ENCODE peak calls at places on chromosomes 11 and 22, in ten cellular contexts. One of them, this sample, is unnamed.
A peak's percentile ranks its signal among the peaks of the same experiment; 100 is the strongest.

GRCh38 chr22:24359452-24360120 is 67.8 kb upstream of the ADORA2A start:
- DNase-seq in MM.1S: no peak
- DNase-seq in neural progenitor cell: no peak
- DNase-seq in Peyer's patch: no peak
- DNase-seq in neuronal stem cell: no peak
- DNase-seq in endothelial cell of umbilical vein: peak; percentile 91
- DNase-seq in tibial artery: no peak
- DNase-seq in psoas muscle: no peak
- DNase-seq in mammary epithelial cell: no peak
- DNase-seq in A673: peak; percentile 5
- DNase-seq in this sample: no peak

GRCh38 chr11:126925321-126926093 is 75.1 kb downstream of the KIRREL3 start:
- DNase-seq in MM.1S: no peak
- DNase-seq in neural progenitor cell: no peak
- DNase-seq in Peyer's patch: no peak
- DNase-seq in neuronal stem cell: no peak
- DNase-seq in endothelial cell of umbilical vein: no peak
- DNase-seq in tibial artery: no peak
- DNase-seq in psoas muscle: no peak
- DNase-seq in mammary epithelial cell: peak; percentile 66
- DNase-seq in A673: no peak
- DNase-seq in this sample: no peak

GRCh38 chr11:10750838-10751580 is at the start of gene CTR9:
- DNase-seq in MM.1S: peak; percentile 92
- DNase-seq in neural progenitor cell: peak; percentile 97
- DNase-seq in Peyer's patch: peak; percentile 91
- DNase-seq in neuronal stem cell: peak; percentile 85
- DNase-seq in endothelial cell of umbilical vein: peak; percentile 96
- DNase-seq in tibial artery: peak; percentile 90
- DNase-seq in psoas muscle: peak; percentile 94
- DNase-seq in mammary epithelial cell: peak; percentile 94
- DNase-seq in A673: peak; percentile 95
- DNase-seq in this sample: peak; percentile 71

GRCh38 chr11:94747136-94748110 is 20.7 kb upstream of the AMOTL1 start:
- DNase-seq in MM.1S: no peak
- DNase-seq in neural progenitor cell: no peak
- DNase-seq in Peyer's patch: no peak
- DNase-seq in neuronal stem cell: no peak
- DNase-seq in endothelial cell of umbilical vein: no peak
- DNase-seq in tibial artery: no peak
- DNase-seq in psoas muscle: no peak
- DNase-seq in mammary epithelial cell: peak; percentile 97
- DNase-seq in A673: no peak
- DNase-seq in this sample: no peak

GRCh38 chr11:58530236-58530635 is 22.3 kb upstream of the OR5B21 start:
- DNase-seq in MM.1S: no peak
- DNase-seq in neural progenitor cell: no peak
- DNase-seq in Peyer's patch: peak; percentile 47
- DNase-seq in neuronal stem cell: no peak
- DNase-seq in endothelial cell of umbilical vein: no peak
- DNase-seq in tibial artery: no peak
- DNase-seq in psoas muscle: no peak
- DNase-seq in mammary epithelial cell: no peak
- DNase-seq in A673: no peak
- DNase-seq in this sample: no peak

GRCh38 chr22:49450521-49450920 is 377.2 kb downstream of the BRD1 start:
- DNase-seq in MM.1S: no peak
- DNase-seq in neural progenitor cell: peak; percentile 60
- DNase-seq in Peyer's patch: no peak
- DNase-seq in neuronal stem cell: no peak
- DNase-seq in endothelial cell of umbilical vein: no peak
- DNase-seq in tibial artery: peak; percentile 8
- DNase-seq in psoas muscle: no peak
- DNase-seq in mammary epithelial cell: no peak
- DNase-seq in A673: peak; percentile 60
- DNase-seq in this sample: no peak

GRCh38 chr11:117195208-117195607 is 4.0 kb upstream of the TAGLN start:
- DNase-seq in MM.1S: no peak
- DNase-seq in neural progenitor cell: no peak
- DNase-seq in Peyer's patch: no peak
- DNase-seq in neuronal stem cell: no peak
- DNase-seq in endothelial cell of umbilical vein: no peak
- DNase-seq in tibial artery: no peak
- DNase-seq in psoas muscle: no peak
- DNase-seq in mammary epithelial cell: no peak
- DNase-seq in A673: no peak
- DNase-seq in this sample: no peak

GRCh38 chr11:118002010-118002540 is 15.9 kb downstream of the IL10RA start:
- DNase-seq in MM.1S: no peak
- DNase-seq in neural progenitor cell: no peak
- DNase-seq in Peyer's patch: no peak
- DNase-seq in neuronal stem cell: no peak
- DNase-seq in endothelial cell of umbilical vein: no peak
- DNase-seq in tibial artery: no peak
- DNase-seq in psoas muscle: no peak
- DNase-seq in mammary epithelial cell: no peak
- DNase-seq in A673: no peak
- DNase-seq in this sample: no peak

GRCh38 chr11:33881651-33882279 is 10.1 kb downstream of the LMO2 start:
- DNase-seq in MM.1S: no peak
- DNase-seq in neural progenitor cell: no peak
- DNase-seq in Peyer's patch: no peak
- DNase-seq in neuronal stem cell: no peak
- DNase-seq in endothelial cell of umbilical vein: no peak
- DNase-seq in tibial artery: no peak
- DNase-seq in psoas muscle: no peak
- DNase-seq in mammary epithelial cell: no peak
- DNase-seq in A673: no peak
- DNase-seq in this sample: no peak

GRCh38 chr11:100801225-100801999 is 114.3 kb downstream of the ARHGAP42 start:
- DNase-seq in MM.1S: no peak
- DNase-seq in neural progenitor cell: no peak
- DNase-seq in Peyer's patch: no peak
- DNase-seq in neuronal stem cell: no peak
- DNase-seq in endothelial cell of umbilical vein: no peak
- DNase-seq in tibial artery: no peak
- DNase-seq in psoas muscle: no peak
- DNase-seq in mammary epithelial cell: no peak
- DNase-seq in A673: no peak
- DNase-seq in this sample: no peak

GRCh38 chr11:11948242-11948947 is 60.0 kb downstream of the DKK3 start:
- DNase-seq in MM.1S: no peak
- DNase-seq in neural progenitor cell: no peak
- DNase-seq in Peyer's patch: no peak
- DNase-seq in neuronal stem cell: no peak
- DNase-seq in endothelial cell of umbilical vein: no peak
- DNase-seq in tibial artery: no peak
- DNase-seq in psoas muscle: no peak
- DNase-seq in mammary epithelial cell: no peak
- DNase-seq in A673: no peak
- DNase-seq in this sample: no peak

GRCh38 chr11:130413383-130414106 is 14.9 kb downstream of the ADAMTS8 start:
- DNase-seq in MM.1S: no peak
- DNase-seq in neural progenitor cell: no peak
- DNase-seq in Peyer's patch: no peak
- DNase-seq in neuronal stem cell: no peak
- DNase-seq in endothelial cell of umbilical vein: no peak
- DNase-seq in tibial artery: no peak
- DNase-seq in psoas muscle: no peak
- DNase-seq in mammary epithelial cell: peak; percentile 94
- DNase-seq in A673: no peak
- DNase-seq in this sample: peak; percentile 73

GRCh38 chr22:42780070-42780540 is 59.4 kb upstream of the A4GALT start:
- DNase-seq in MM.1S: peak; percentile 74
- DNase-seq in neural progenitor cell: peak; percentile 91
- DNase-seq in Peyer's patch: peak; percentile 66
- DNase-seq in neuronal stem cell: peak; percentile 89
- DNase-seq in endothelial cell of umbilical vein: peak; percentile 92
- DNase-seq in tibial artery: peak; percentile 58
- DNase-seq in psoas muscle: no peak
- DNase-seq in mammary epithelial cell: peak; percentile 72
- DNase-seq in A673: peak; percentile 95
- DNase-seq in this sample: peak; percentile 80

GRCh38 chr11:110076388-110076965 is 16.7 kb upstream of the ZC3H12C start:
- DNase-seq in MM.1S: no peak
- DNase-seq in neural progenitor cell: no peak
- DNase-seq in Peyer's patch: no peak
- DNase-seq in neuronal stem cell: no peak
- DNase-seq in endothelial cell of umbilical vein: no peak
- DNase-seq in tibial artery: no peak
- DNase-seq in psoas muscle: no peak
- DNase-seq in mammary epithelial cell: peak; percentile 81
- DNase-seq in A673: peak; percentile 97
- DNase-seq in this sample: no peak

GRCh38 chr11:102302241-102302640 is 15.0 kb upstream of the BIRC3 start:
- DNase-seq in MM.1S: peak; percentile 72
- DNase-seq in neural progenitor cell: no peak
- DNase-seq in Peyer's patch: no peak
- DNase-seq in neuronal stem cell: no peak
- DNase-seq in endothelial cell of umbilical vein: no peak
- DNase-seq in tibial artery: no peak
- DNase-seq in psoas muscle: no peak
- DNase-seq in mammary epithelial cell: no peak
- DNase-seq in A673: no peak
- DNase-seq in this sample: no peak

GRCh38 chr11:8242113-8242475 is 21.6 kb downstream of the LMO1 start:
- DNase-seq in MM.1S: no peak
- DNase-seq in neural progenitor cell: no peak
- DNase-seq in Peyer's patch: no peak
- DNase-seq in neuronal stem cell: no peak
- DNase-seq in endothelial cell of umbilical vein: no peak
- DNase-seq in tibial artery: no peak
- DNase-seq in psoas muscle: no peak
- DNase-seq in mammary epithelial cell: no peak
- DNase-seq in A673: no peak
- DNase-seq in this sample: no peak

DNA sequence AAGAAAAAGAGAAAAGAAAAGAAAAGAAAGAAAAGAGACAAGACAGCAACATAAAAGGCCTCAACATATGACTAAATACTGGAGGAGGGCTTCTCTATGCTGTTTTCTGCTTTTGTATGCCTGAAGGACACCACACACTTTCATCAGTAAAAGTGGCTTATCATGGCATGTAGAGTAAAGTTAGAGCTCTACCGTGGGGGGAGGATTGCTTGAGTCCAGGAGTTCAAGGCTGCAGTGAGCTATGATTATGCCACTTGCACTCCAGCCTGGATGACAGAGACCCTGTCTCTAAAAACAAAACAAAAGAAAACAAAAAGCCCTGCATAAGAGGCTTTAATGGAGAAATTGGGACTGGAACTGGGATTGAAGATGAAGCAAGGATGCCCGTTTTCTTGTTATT is 5.7 kb downstream of the PTS start:
- DNase-seq in MM.1S: no peak
- DNase-seq in neural progenitor cell: no peak
- DNase-seq in Peyer's patch: no peak
- DNase-seq in neuronal stem cell: no peak
- DNase-seq in endothelial cell of umbilical vein: no peak
- DNase-seq in tibial artery: no peak
- DNase-seq in psoas muscle: no peak
- DNase-seq in mammary epithelial cell: no peak
- DNase-seq in A673: no peak
- DNase-seq in this sample: no peak
- H3K36me3 ChIP-seq in MM.1S: no peaks in the 10 kb centered on the region
- H3K36me3 ChIP-seq in neural progenitor cell: no peaks in the 10 kb centered on the region
- H3K36me3 ChIP-seq in Peyer's patch: peaks cover 40% of the 10 kb centered on the region
- H3K36me3 ChIP-seq in neuronal stem cell: peaks cover 11% of the 10 kb centered on the region
- H3K36me3 ChIP-seq in endothelial cell of umbilical vein: peaks cover 21% of the 10 kb centered on the region
- H3K36me3 ChIP-seq in tibial artery: peaks cover 63% of the 10 kb centered on the region
- H3K36me3 ChIP-seq in psoas muscle: peaks cover 89% of the 10 kb centered on the region
- H3K36me3 ChIP-seq in mammary epithelial cell: peaks cover 45% of the 10 kb centered on the region
- H3K36me3 ChIP-seq in A673: peaks cover 67% of the 10 kb centered on the region
- H3K36me3 ChIP-seq in this sample: no peaks in the 10 kb centered on the region

DNA sequence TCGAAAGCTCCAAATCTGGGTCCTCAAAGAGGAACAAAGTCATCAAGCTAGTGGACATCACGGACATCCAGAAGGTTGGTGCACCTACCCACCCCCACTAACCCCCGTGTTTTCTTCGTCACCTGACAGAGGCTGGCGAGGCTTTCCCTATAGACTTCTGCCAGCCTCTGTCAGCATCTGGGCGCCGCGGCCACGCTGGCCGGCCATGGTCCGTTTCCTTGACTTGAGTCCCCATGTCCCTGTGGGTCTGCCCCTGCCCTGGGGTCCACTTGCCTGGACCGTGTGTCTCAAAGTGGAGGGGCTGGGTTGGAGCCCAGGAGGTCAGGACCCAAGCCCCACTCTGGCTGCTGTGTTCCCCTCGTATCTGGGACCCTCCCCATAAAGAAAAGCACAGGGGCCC is 55.3 kb downstream of the GRAMD4 start:
- DNase-seq in MM.1S: no peak
- DNase-seq in neural progenitor cell: no peak
- DNase-seq in Peyer's patch: no peak
- DNase-seq in neuronal stem cell: no peak
- DNase-seq in endothelial cell of umbilical vein: no peak
- DNase-seq in tibial artery: no peak
- DNase-seq in psoas muscle: no peak
- DNase-seq in mammary epithelial cell: no peak
- DNase-seq in A673: no peak
- DNase-seq in this sample: no peak
- H3K4me3 ChIP-seq in MM.1S: no peak overlapping the region
- H3K4me3 ChIP-seq in neural progenitor cell: no peak overlapping the region
- H3K4me3 ChIP-seq in Peyer's patch: no peak overlapping the region
- H3K4me3 ChIP-seq in neuronal stem cell: no peak overlapping the region
- H3K4me3 ChIP-seq in endothelial cell of umbilical vein: no peak overlapping the region
- H3K4me3 ChIP-seq in tibial artery: no peak overlapping the region
- H3K4me3 ChIP-seq in psoas muscle: no peak overlapping the region
- H3K4me3 ChIP-seq in mammary epithelial cell: no peak overlapping the region
- H3K4me3 ChIP-seq in A673: no peak overlapping the region
- H3K4me3 ChIP-seq in this sample: no peak overlapping the region

GRCh38 chr22:28841111-28841510 is 40.7 kb upstream of the XBP1 start:
- DNase-seq in MM.1S: no peak
- DNase-seq in neural progenitor cell: no peak
- DNase-seq in Peyer's patch: no peak
- DNase-seq in neuronal stem cell: no peak
- DNase-seq in endothelial cell of umbilical vein: no peak
- DNase-seq in tibial artery: no peak
- DNase-seq in psoas muscle: no peak
- DNase-seq in mammary epithelial cell: no peak
- DNase-seq in A673: no peak
- DNase-seq in this sample: no peak
- H3K36me3 ChIP-seq in MM.1S: no peaks in the 10 kb centered on the region
- H3K36me3 ChIP-seq in neural progenitor cell: no peaks in the 10 kb centered on the region
- H3K36me3 ChIP-seq in Peyer's patch: no peaks in the 10 kb centered on the region
- H3K36me3 ChIP-seq in neuronal stem cell: peaks cover under 1% of the 10 kb centered on the region
- H3K36me3 ChIP-seq in endothelial cell of umbilical vein: no peaks in the 10 kb centered on the region
- H3K36me3 ChIP-seq in tibial artery: no peaks in the 10 kb centered on the region
- H3K36me3 ChIP-seq in psoas muscle: no peaks in the 10 kb centered on the region
- H3K36me3 ChIP-seq in mammary epithelial cell: no peaks in the 10 kb centered on the region
- H3K36me3 ChIP-seq in A673: no peaks in the 10 kb centered on the region
- H3K36me3 ChIP-seq in this sample: no peaks in the 10 kb centered on the region

DNA sequence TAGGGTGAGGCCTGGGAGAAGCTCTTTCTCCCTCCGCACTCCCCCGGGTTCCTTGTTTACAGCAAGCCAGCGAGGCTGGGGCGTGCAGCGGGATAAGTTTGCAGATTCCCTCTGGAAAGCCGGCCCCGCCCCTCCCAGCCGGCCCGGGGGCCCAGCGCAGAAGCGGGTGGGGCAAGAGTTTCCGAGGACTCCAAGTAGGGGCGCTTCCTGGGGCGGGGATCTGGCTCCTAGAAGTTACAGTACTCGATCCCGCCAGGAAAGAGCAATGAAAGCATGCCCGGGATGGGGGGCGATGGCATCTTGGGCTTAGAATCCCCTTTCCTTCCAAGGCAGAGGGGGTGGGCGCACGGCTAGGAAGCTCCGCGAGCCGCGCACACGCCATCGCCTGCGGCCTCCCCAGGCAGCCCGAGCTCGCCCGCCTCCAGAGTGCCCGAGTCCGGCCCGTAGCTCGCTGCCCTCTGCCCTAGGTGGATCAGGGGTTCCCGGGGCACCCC is 385 bp downstream of the TST start:
- DNase-seq in MM.1S: no peak
- DNase-seq in neural progenitor cell: peak; percentile 72
- DNase-seq in Peyer's patch: peak; percentile 21
- DNase-seq in neuronal stem cell: peak; percentile 40
- DNase-seq in endothelial cell of umbilical vein: peak; percentile 44
- DNase-seq in tibial artery: peak; percentile 75
- DNase-seq in psoas muscle: peak; percentile 72
- DNase-seq in mammary epithelial cell: peak; percentile 25
- DNase-seq in A673: peak; percentile 59
- DNase-seq in this sample: no peak
- H3K4me3 ChIP-seq in MM.1S: peak overlapping the region; percentile 84
- H3K4me3 ChIP-seq in neural progenitor cell: peak overlapping the region; percentile 98
- H3K4me3 ChIP-seq in Peyer's patch: peak overlapping the region; percentile 90
- H3K4me3 ChIP-seq in neuronal stem cell: peak overlapping the region; percentile 98
- H3K4me3 ChIP-seq in endothelial cell of umbilical vein: peak overlapping the region; percentile 86
- H3K4me3 ChIP-seq in tibial artery: peak overlapping the region; percentile 98
- H3K4me3 ChIP-seq in psoas muscle: peak overlapping the region; percentile 92
- H3K4me3 ChIP-seq in mammary epithelial cell: peak overlapping the region; percentile 96
- H3K4me3 ChIP-seq in A673: peak overlapping the region; percentile 98
- H3K4me3 ChIP-seq in this sample: peak overlapping the region; percentile 84

This sample was measured in kidney epithelial cell.